ENCODE peak calls at places on chromosomes 16 and 17, in six cellular contexts. D is H1, B is Peyer's patch, U is transverse colon, Q is ovary, O is gastrocnemius medialis. K is an unnamed sample.

GRCh38 chr16:57522960-57523359 is 13.4 kb downstream of the CCDC102A start:
- DNase-seq in D (no peak), B (no peak), U (no peak), Q (no peak), O (no peak), K (no peak)

GRCh38 chr17:47994714-47995113 is 23.8 kb downstream of the CDK5RAP3 start:
- DNase-seq in D (no peak), B (no peak), U (no peak), Q (no peak), O (no peak), K (no peak)

GRCh38 chr17:68248886-68249872 is 1.3 kb downstream of the AMZ2 start:
- DNase-seq in D (no peak), B (no peak), U (no peak), Q (no peak), O (no peak), K (no peak)

GRCh38 chr16:2371421-2371820 is 30.9 kb upstream of the ABCA3 start:
- DNase-seq in D (no peak), B (no peak), U (no peak), Q (no peak), O (no peak), K (no peak)

GRCh38 chr16:48507886-48508285 is 102.1 kb downstream of the N4BP1 start:
- DNase-seq in D (no peak), B (no peak), U (no peak), Q (no peak), O (no peak), K (no peak)

GRCh38 chr16:31400191-31400590 is 7.1 kb downstream of the ITGAD start:
- DNase-seq in D (no peak), B (no peak), U (no peak), Q (no peak), O (no peak), K (no peak)

GRCh38 chr17:72116692-72117469 is 3.9 kb upstream of the SOX9 start:
- DNase-seq in D (no peak), B (no peak), U (peak; percentile 30), Q (no peak), O (no peak), K (peak; percentile 35)

GRCh38 chr17:34626141-34626681 is 46.8 kb downstream of the TMEM132E start:
- DNase-seq in D (peak; percentile 58), B (no peak), U (no peak), Q (no peak), O (no peak), K (peak; percentile 39)

GRCh38 chr16:19223235-19223847 is 55.3 kb downstream of the SYT17 start:
- DNase-seq in D (peak; percentile 89), B (peak; percentile 75), U (peak; percentile 78), Q (no peak), O (no peak), K (peak; percentile 49)

GRCh38 chr16:85166281-85166680 is 54.0 kb upstream of the CIBAR2 start:
- DNase-seq in D (no peak), B (no peak), U (no peak), Q (no peak), O (no peak), K (no peak)

GRCh38 chr17:63702223-63702577 is 2.3 kb upstream of the LIMD2 start:
- DNase-seq in D (no peak), B (no peak), U (peak; percentile 56), Q (no peak), O (no peak), K (no peak)

GRCh38 chr17:52678211-52678610 is 519.7 kb upstream of the CA10 start:
- DNase-seq in D (no peak), B (no peak), U (no peak), Q (no peak), O (no peak), K (no peak)

GRCh38 chr17:77786090-77786489 is 172.4 kb upstream of the TNRC6C start:
- DNase-seq in D (no peak), B (no peak), U (no peak), Q (no peak), O (no peak), K (no peak)

GRCh38 chr17:29151567-29151966 is 28.6 kb downstream of the MYO18A start:
- DNase-seq in D (no peak), B (no peak), U (no peak), Q (no peak), O (no peak), K (no peak)

GRCh38 chr16:11136600-11136999 is 119.4 kb downstream of the SOCS1 start:
- DNase-seq in D (no peak), B (no peak), U (no peak), Q (no peak), O (no peak), K (no peak)

GRCh38 chr17:39628655-39629493 is 2.1 kb downstream of the PPP1R1B start:
- DNase-seq in D (no peak), B (peak; percentile 86), U (peak; percentile 89), Q (no peak), O (no peak), K (no peak)

GRCh38 chr17:47726796-47727703 is 6.0 kb upstream of the TBX21 start:
- DNase-seq in D (no peak), B (peak; percentile 34), U (no peak), Q (no peak), O (no peak), K (no peak)

GRCh38 chr17:39251997-39252396 is 26.3 kb upstream of the STAC2 start:
- DNase-seq in D (no peak), B (no peak), U (no peak), Q (no peak), O (no peak), K (no peak)

GRCh38 chr16:2982402-2982801 is 2.2 kb upstream of the PKMYT1 start:
- DNase-seq in D (no peak), B (no peak), U (no peak), Q (no peak), O (no peak), K (no peak)

GRCh38 chr17:30225919-30226553 is 9.5 kb downstream of the SLC6A4 start:
- DNase-seq in D (no peak), B (no peak), U (no peak), Q (no peak), O (no peak), K (no peak)
- H3K4me1 ChIP-seq in D (no peaks in the 10 kb centered on the region), B (no peaks in the 10 kb centered on the region), U (no peaks in the 10 kb centered on the region), Q (no peaks in the 10 kb centered on the region), O (no peaks in the 10 kb centered on the region), K (no peaks in the 10 kb centered on the region)

GRCh38 chr16:66832661-66833305 is 2.0 kb upstream of the NAE1 start:
- DNase-seq in D (peak; percentile 23), B (no peak), U (no peak), Q (no peak), O (no peak), K (no peak)

GRCh38 chr16:66834746-66835145 is 4.0 kb upstream of the NAE1 start:
- DNase-seq in D (no peak), B (no peak), U (no peak), Q (no peak), O (no peak), K (no peak)

GRCh38 chr16:66832190-66832589 is 1.4 kb upstream of the NAE1 start:
- DNase-seq in D (peak; percentile 35), B (no peak), U (peak; percentile 26), Q (no peak), O (no peak), K (no peak)

DNA sequence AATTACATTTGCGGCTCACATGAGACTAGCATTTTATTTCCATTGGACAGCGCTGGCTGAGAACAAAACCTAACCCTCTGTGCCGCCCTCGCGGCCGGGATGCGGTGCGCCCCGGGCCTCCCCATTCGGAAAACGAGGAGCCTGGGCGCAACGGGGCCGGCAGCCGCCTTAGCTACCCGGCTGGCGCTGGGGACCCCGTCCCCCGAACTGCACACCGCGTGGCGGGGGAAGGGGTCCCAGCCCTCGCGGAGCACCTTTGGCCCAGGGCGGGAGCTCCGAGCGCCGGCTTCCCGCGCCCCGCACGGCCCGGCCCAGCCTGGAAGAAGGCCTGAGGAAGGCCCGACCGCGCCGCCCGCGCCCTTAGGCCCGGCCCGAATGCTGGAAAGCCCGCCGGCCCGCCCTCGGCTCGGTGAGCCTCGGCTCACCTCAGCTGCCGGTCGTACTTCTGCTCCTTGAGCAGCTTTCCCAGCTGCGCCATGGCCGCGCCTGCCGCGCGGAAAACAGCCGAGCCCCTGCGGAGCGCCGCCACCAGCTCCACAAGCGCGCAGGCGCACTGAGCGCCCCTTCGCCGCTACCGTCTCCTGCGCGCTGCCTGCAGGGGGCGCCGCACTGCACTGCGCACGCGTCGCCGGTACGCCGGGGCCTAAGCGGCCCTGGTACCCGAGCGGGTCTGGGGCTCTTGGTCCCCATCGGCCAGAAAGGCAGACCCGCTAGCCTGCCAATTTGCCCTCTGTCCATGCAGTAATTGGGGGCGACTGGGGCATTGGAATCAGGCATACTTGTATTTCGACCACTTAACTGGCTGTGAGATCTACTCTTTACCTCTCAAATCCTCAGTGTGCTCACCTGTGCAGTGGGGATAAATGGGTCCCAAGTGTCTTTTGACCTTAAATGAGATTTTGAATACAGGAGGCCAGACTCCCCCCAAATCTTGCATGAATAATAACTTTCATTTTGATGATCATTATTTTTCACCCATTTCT is at the start of gene NAE1:
- DNase-seq in D (peak; percentile 95), B (peak; percentile 92), U (peak; percentile 90), Q (peak; percentile 91), O (peak; percentile 65), K (peak; percentile 88)
- TF ChIP-seq POLR2A in D (peak; percentile 95), B (peak; percentile 75), U (peak; percentile 87), Q (peak; percentile 88), O (peak; percentile 88), K (peak; percentile 87)

DNA sequence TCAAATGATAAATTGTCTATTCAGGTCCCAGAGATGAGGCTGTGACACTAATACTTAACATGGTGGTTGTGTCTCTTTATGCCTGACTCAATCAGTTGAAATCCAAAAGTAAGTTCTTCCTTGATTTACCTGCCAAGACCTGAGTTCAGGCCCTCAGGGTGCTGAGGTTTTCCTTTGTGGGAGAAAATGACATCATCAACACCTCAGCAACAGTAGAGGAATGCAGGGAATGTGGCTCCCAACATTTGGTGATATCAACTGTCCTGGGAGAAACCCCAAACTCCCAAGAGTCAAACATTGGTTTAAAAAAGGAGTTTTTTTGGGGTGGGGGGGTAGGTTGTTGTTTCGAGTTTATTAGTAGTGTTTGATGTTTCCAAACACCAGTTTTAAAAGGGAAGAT is 14.7 kb downstream of the RNF43 start:
- DNase-seq in D (no peak), B (no peak), U (no peak), Q (no peak), O (no peak), K (no peak)
- H3K4me1 ChIP-seq in D (peaks cover 10% of the 10 kb centered on the region), B (no peaks in the 10 kb centered on the region), U (peaks cover 59% of the 10 kb centered on the region), Q (no peaks in the 10 kb centered on the region), O (no peaks in the 10 kb centered on the region), K (peaks cover 25% of the 10 kb centered on the region)

GRCh38 chr17:44887971-44888955 is 11.0 kb downstream of the EFTUD2 start:
- DNase-seq in D (no peak), B (no peak), U (no peak), Q (no peak), O (no peak), K (no peak)

GRCh38 chr17:44884941-44885340 is 14.3 kb downstream of the EFTUD2 start:
- DNase-seq in D (no peak), B (no peak), U (no peak), Q (no peak), O (no peak), K (no peak)

GRCh38 chr17:44889003-44889402 is 10.2 kb downstream of the EFTUD2 start:
- DNase-seq in D (no peak), B (no peak), U (no peak), Q (no peak), O (no peak), K (no peak)

GRCh38 chr17:44892250-44892649 is 7.0 kb downstream of the EFTUD2 start:
- DNase-seq in D (no peak), B (no peak), U (no peak), Q (no peak), O (no peak), K (no peak)

DNA sequence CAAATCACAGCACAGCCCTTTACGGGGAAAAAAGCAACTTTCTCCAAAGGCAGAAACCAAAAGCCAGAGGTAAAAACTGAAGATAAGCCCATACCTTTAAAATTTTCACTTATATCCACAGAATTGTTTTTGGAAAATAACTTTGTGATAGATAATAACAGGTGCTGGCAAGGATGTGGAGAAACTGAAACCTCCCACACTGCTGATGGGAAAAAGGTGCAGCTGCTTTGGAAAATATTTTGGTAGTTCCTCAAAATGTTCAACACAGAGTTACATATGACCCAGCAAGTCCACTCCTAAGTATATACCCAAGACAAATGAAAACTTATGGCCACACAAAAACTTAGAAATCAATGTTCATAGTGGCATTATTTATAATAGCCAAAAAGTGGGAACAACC is 12.2 kb downstream of the EFTUD2 start:
- DNase-seq in D (no peak), B (no peak), U (no peak), Q (no peak), O (no peak), K (no peak)
- TF ChIP-seq POLR2A in D (no peak), B (no peak), U (no peak), Q (no peak), O (no peak), K (no peak)